ENCODE peak calls at places on chromosomes 13 and 19, in six cellular contexts. Q is cardiac fibroblast, R is cardiac muscle cell, P is H9, S is B cell, E is SK-N-SH. A is an unnamed sample.

GRCh38 chr19:17090501-17091074 is 15.0 kb downstream of the MYO9B start:
- DNase-seq in P (no peak), E (no peak), R (no peak), Q (peak; percentile 83), S (peak; percentile 70), A (no peak)

GRCh38 chr13:41942462-41943094 is 18.3 kb downstream of the VWA8 start:
- DNase-seq in Q (peak; percentile 63), S (no peak), P (peak; percentile 56), R (peak; percentile 39), E (no peak), A (no peak)

GRCh38 chr19:42081584-42082258 is 5.8 kb downstream of the ZNF574 start:
- DNase-seq in P (no peak), Q (peak; percentile 64), E (peak; percentile 57), R (no peak), S (no peak), A (no peak)

GRCh38 chr13:42815686-42816085 is 34.3 kb downstream of the FAM216B start:
- DNase-seq in R (no peak), P (no peak), Q (peak; percentile 56), E (no peak), S (no peak), A (no peak)

GRCh38 chr19:39110263-39110967 is 15.2 kb upstream of the PAK4 start:
- DNase-seq in R (peak; percentile 75), E (peak; percentile 80), P (peak; percentile 55), Q (peak; percentile 50), S (peak; percentile 79), A (no peak)

GRCh38 chr19:8827277-8827676 is 4.8 kb downstream of the ZNF558 start:
- DNase-seq in R (no peak), P (no peak), S (no peak), Q (no peak), E (no peak), A (no peak)

GRCh38 chr19:12782174-12782423 is 6.7 kb upstream of the HOOK2 start:
- DNase-seq in E (no peak), Q (no peak), R (no peak), S (no peak), P (no peak), A (no peak)

GRCh38 chr13:53382008-53382407 is 353.4 kb downstream of the OLFM4 start:
- DNase-seq in P (peak; percentile 61), R (peak; percentile 23), Q (no peak), S (no peak), E (no peak), A (no peak)

GRCh38 chr13:41652735-41653361 is 195.5 kb downstream of the RGCC start:
- DNase-seq in S (peak; percentile 34), E (peak; percentile 60), Q (peak; percentile 88), P (no peak), R (peak; percentile 14), A (no peak)

GRCh38 chr13:40181203-40181845 is 485.1 kb downstream of the FOXO1 start:
- DNase-seq in Q (peak; percentile 80), R (peak; percentile 9), S (no peak), P (no peak), E (no peak), A (no peak)

GRCh38 chr13:47251771-47252170 is 354.9 kb upstream of the HTR2A start:
- DNase-seq in R (no peak), P (no peak), Q (no peak), S (no peak), E (no peak), A (no peak)

GRCh38 chr19:1465191-1466016 is 13.6 kb downstream of the C19orf25 start:
- DNase-seq in E (no peak), Q (peak; percentile 51), R (peak; percentile 73), S (no peak), P (peak; percentile 81), A (no peak)

GRCh38 chr19:35973487-35973886 is 21.5 kb upstream of the SDHAF1 start:
- DNase-seq in Q (no peak), R (no peak), E (no peak), P (no peak), S (no peak), A (no peak)

GRCh38 chr19:10805075-10805757 is 30.8 kb downstream of the TMED1 start:
- DNase-seq in E (no peak), S (no peak), R (no peak), P (no peak), Q (no peak), A (no peak)

GRCh38 chr13:97977376-97977705 is 23.9 kb downstream of the IPO5 start:
- DNase-seq in E (no peak), Q (peak; percentile 32), S (no peak), R (peak; percentile 2), P (no peak), A (no peak)

DNA sequence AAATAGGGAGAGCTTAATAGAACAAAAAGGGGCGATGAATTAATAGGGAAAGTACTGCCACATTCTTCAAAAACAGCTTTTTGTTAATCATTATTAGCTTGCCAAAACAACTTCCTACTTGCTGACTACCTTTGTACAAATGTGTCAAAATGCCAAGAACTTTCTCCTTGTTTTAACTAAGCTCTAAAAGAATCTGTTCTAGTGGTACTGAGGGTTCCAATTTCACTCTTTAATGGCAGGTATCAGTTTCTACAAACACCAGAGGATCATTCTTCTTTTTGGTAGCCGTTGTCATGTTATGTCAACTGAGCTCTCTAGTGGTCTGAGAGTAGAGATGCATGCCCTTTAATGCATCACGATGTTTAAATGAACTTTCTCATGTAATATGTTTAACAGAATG is 29.4 kb upstream of the FBXL3 start:
- DNase-seq in S (no peak), P (no peak), Q (no peak), R (no peak), E (no peak), A (no peak)
- TF ChIP-seq CTCF in S (no peak), P (peak; percentile 30), Q (no peak), R (no peak), E (no peak), A (peak; percentile 23)

GRCh38 chr19:37990362-37990761 is 83.4 kb downstream of the SIPA1L3 start:
- DNase-seq in S (no peak), P (peak; percentile 55), R (no peak), Q (no peak), E (no peak), A (no peak)
- TF ChIP-seq CTCF in S (no peak), P (peak; percentile 39), R (no peak), Q (no peak), E (no peak), A (no peak)

GRCh38 chr13:21898990-21899389 is 228.1 kb downstream of the FGF9 start:
- DNase-seq in S (no peak), Q (no peak), E (no peak), R (no peak), P (peak; percentile 23), A (no peak)

GRCh38 chr13:21901772-21902708 is 231.2 kb downstream of the FGF9 start:
- DNase-seq in R (no peak), Q (no peak), E (no peak), S (no peak), P (peak; percentile 18), A (no peak)

GRCh38 chr13:21901326-21901725 is 230.5 kb downstream of the FGF9 start:
- DNase-seq in Q (no peak), S (no peak), P (peak; percentile 16), E (no peak), R (no peak), A (no peak)

GRCh38 chr13:21898461-21898860 is 227.6 kb downstream of the FGF9 start:
- DNase-seq in R (peak; percentile 23), P (no peak), Q (no peak), E (no peak), S (no peak), A (no peak)

GRCh38 chr13:21902709-21903098 is 231.8 kb downstream of the FGF9 start:
- DNase-seq in E (no peak), Q (no peak), R (no peak), S (no peak), P (no peak), A (no peak)
- TF ChIP-seq CTCF in E (no peak), Q (no peak), R (no peak), S (no peak), P (no peak), A (no peak)

GRCh38 chr13:103537616-103538015 is 471.4 kb upstream of the SLC10A2 start:
- DNase-seq in S (no peak), E (no peak), P (no peak), Q (no peak), R (no peak), A (no peak)

GRCh38 chr13:103542648-103543047 is 476.4 kb upstream of the SLC10A2 start:
- DNase-seq in R (no peak), P (no peak), S (no peak), Q (no peak), E (no peak), A (no peak)

GRCh38 chr13:103539265-103539664 is 473.0 kb upstream of the SLC10A2 start:
- DNase-seq in R (peak; percentile 75), E (peak; percentile 45), Q (no peak), S (no peak), P (peak; percentile 37), A (no peak)

GRCh38 chr13:103540394-103540793 is 474.2 kb upstream of the SLC10A2 start:
- DNase-seq in E (peak; percentile 10), R (no peak), S (no peak), Q (no peak), P (no peak), A (no peak)

GRCh38 chr13:103539721-103540120 is 473.5 kb upstream of the SLC10A2 start:
- DNase-seq in E (no peak), R (no peak), P (no peak), S (no peak), Q (no peak), A (no peak)
- TF ChIP-seq CTCF in E (no peak), R (no peak), P (no peak), S (no peak), Q (no peak), A (no peak)

GRCh38 chr19:18488838-18489626 is 32.8 kb downstream of the ELL start:
- DNase-seq in S (no peak), Q (no peak), R (peak; percentile 84), E (peak; percentile 78), P (peak; percentile 78), A (no peak)
- TF ChIP-seq CTCF in S (no peak), Q (peak; percentile 13), R (peak; percentile 25), E (peak; percentile 26), P (peak; percentile 64), A (peak; percentile 51)

GRCh38 chr13:21242236-21242635 is 65.8 kb downstream of the MRPL57 start:
- DNase-seq in R (peak; percentile 39), Q (no peak), P (peak; percentile 76), E (peak; percentile 39), S (no peak), A (no peak)
- TF ChIP-seq CTCF in R (no peak), Q (no peak), P (peak; percentile 61), E (peak; percentile 9), S (no peak), A (peak; percentile 33)

GRCh38 chr13:36453518-36453917 is 21.2 kb downstream of the CCNA1 start:
- DNase-seq in R (peak; percentile 34), E (no peak), P (no peak), S (no peak), Q (peak; percentile 55), A (no peak)
- TF ChIP-seq CTCF in R (peak; percentile 41), E (peak; percentile 57), P (peak; percentile 66), S (no peak), Q (peak; percentile 45), A (peak; percentile 75)

A was measured in chondrocyte.